ENCODE peak calls at places on chromosomes 13 and 19, in four cellular contexts. J is EL; X is activated CD4-positive, alpha-beta T cell treated with anti-CD3 and anti-CD28 coated beads, Interleukin-2, amount 50 U/mL, for 24 hours; R is naive thymus-derived CD8-positive, alpha-beta T cell. B is an unnamed sample.

GRCh38 chr13:44109986-44110640 is 230.4 kb downstream of the LACC1 start:
- DNase-seq in J (no peak), X (no peak), R (no peak), B (no peak)

GRCh38 chr19:49430172-49430677 is 5.0 kb downstream of the GFY start:
- DNase-seq in X (no peak), J (no peak), R (no peak), B (no peak)

GRCh38 chr19:48473161-48473966 is 4.2 kb downstream of the CYTH2 start:
- DNase-seq in R (no peak), J (no peak), X (no peak), B (no peak)

GRCh38 chr13:21901772-21902708 is 231.2 kb downstream of the FGF9 start:
- DNase-seq in J (no peak), X (no peak), R (no peak), B (peak)

GRCh38 chr19:38321646-38322323 is 2.1 kb downstream of the KCNK6 start:
- DNase-seq in X (no peak), J (no peak), R (no peak), B (peak)

GRCh38 chr13:92717857-92718256 is 508.8 kb upstream of the GPC6 start:
- DNase-seq in R (no peak), J (no peak), X (no peak), B (no peak)

GRCh38 chr13:26476744-26477129 is 80.7 kb upstream of the WASF3 start:
- DNase-seq in J (no peak), X (no peak), R (no peak), B (no peak)

GRCh38 chr19:21912654-21913053 is 76.7 kb upstream of the ZNF43 start:
- DNase-seq in R (no peak), J (no peak), X (no peak), B (no peak)

GRCh38 chr19:18700501-18701249 is 17.2 kb downstream of the CRTC1 start:
- DNase-seq in J (peak), R (peak), X (peak), B (peak)

GRCh38 chr19:28424662-28425430 is 788.1 kb downstream of the UQCRFS1 start:
- DNase-seq in J (no peak), R (no peak), X (no peak), B (no peak)

GRCh38 chr13:112444416-112445399 is 68.6 kb downstream of the SPACA7 start:
- DNase-seq in X (no peak), J (no peak), R (no peak), B (no peak)

GRCh38 chr13:64369121-64369520 is 2861.0 kb downstream of the PCDH9 start:
- DNase-seq in R (no peak), J (peak), X (no peak), B (no peak)

GRCh38 chr13:25153736-25154135 is 18.4 kb downstream of the AMER2 start:
- DNase-seq in X (no peak), R (no peak), J (no peak), B (no peak)

GRCh38 chr19:53909471-53910169 is 542 bp downstream of the CACNG7 start:
- DNase-seq in R (no peak), X (no peak), J (no peak), B (no peak)

GRCh38 chr19:1122972-1123363 is 19.2 kb downstream of the GPX4 start:
- DNase-seq in R (no peak), J (peak), X (no peak), B (peak)

GRCh38 chr13:40355126-40355719 is 311.2 kb downstream of the FOXO1 start:
- DNase-seq in J (no peak), R (no peak), X (no peak), B (no peak)

GRCh38 chr19:47241919-47242644 is 11.1 kb upstream of the BBC3 start:
- DNase-seq in R (peak), J (no peak), X (no peak), B (no peak)

GRCh38 chr13:108419768-108420167 is 150.2 kb downstream of the TNFSF13B start:
- DNase-seq in J (no peak), X (no peak), R (no peak), B (no peak)

GRCh38 chr13:32309812-32310706 is 5.1 kb downstream of the ZAR1L start:
- DNase-seq in J (peak), X (peak), R (peak), B (no peak)

GRCh38 chr19:46954502-46955004 is 65.1 kb upstream of the NPAS1 start:
- DNase-seq in X (no peak), R (no peak), J (no peak), B (no peak)

GRCh38 chr13:31947506-31947905 is 84.1 kb upstream of the FRY start:
- DNase-seq in X (no peak), R (no peak), J (peak), B (no peak)

GRCh38 chr13:43544011-43544410 is 242.8 kb downstream of the ENOX1 start:
- DNase-seq in X (no peak), R (no peak), J (peak), B (no peak)

GRCh38 chr13:42388326-42388725 is 116.4 kb downstream of the AKAP11 start:
- DNase-seq in R (no peak), J (no peak), X (no peak), B (no peak)

GRCh38 chr13:35392768-35393167 is 83.7 kb downstream of the MAB21L1 start:
- DNase-seq in J (no peak), R (no peak), X (no peak), B (no peak)

GRCh38 chr13:98650376-98651107 is 73.6 kb upstream of the STK24 start:
- DNase-seq in J (no peak), R (no peak), X (no peak), B (no peak)

GRCh38 chr19:8663920-8664670 is 33.7 kb downstream of the NFILZ start:
- DNase-seq in X (no peak), J (no peak), R (peak), B (no peak)

GRCh38 chr13:19072543-19072942 is 109.1 kb downstream of the TUBA3C start:
- DNase-seq in X (no peak), J (no peak), R (no peak), B (no peak)

GRCh38 chr13:111874981-111875380 is 192.0 kb upstream of the SOX1 start:
- DNase-seq in J (no peak), X (no peak), R (no peak), B (no peak)

GRCh38 chr19:51480590-51480989 is 2.3 kb downstream of the CEACAM18 start:
- DNase-seq in R (no peak), X (no peak), J (peak), B (no peak)

GRCh38 chr13:56755181-56755580 is 385.5 kb upstream of the PRR20A start:
- DNase-seq in X (no peak), R (no peak), J (no peak), B (no peak)

GRCh38 chr13:101869553-101869952 is 417.1 kb downstream of the ITGBL1 start:
- DNase-seq in X (no peak), R (no peak), J (no peak), B (no peak)

GRCh38 chr13:60627071-60627686 is 230.2 kb downstream of the TDRD3 start:
- DNase-seq in X (no peak), J (peak), R (no peak), B (no peak)